ENCODE peak calls at places on chromosome 11, in ten cellular contexts. L, T, E, C, Y, K, Z, Q, W and R are unnamed samples.

GRCh38 chr11:39374963-39375698 is 2084.3 kb downstream of the LRRC4C start:
- DNase-seq in C (no peak), Q (no peak), Y (no peak), L (no peak), W (no peak), E (no peak), Z (no peak), T (peak; percentile 15), K (no peak), R (no peak)

GRCh38 chr11:80255021-80255420 is 814.2 kb upstream of the TENM4 start:
- DNase-seq in L (no peak), E (no peak), T (no peak), W (no peak), K (no peak), Y (no peak), C (no peak), Z (no peak), Q (no peak), R (no peak)

GRCh38 chr11:101090679-101091270 is 38.8 kb downstream of the PGR start:
- DNase-seq in E (no peak), Q (no peak), Y (no peak), K (no peak), W (no peak), T (no peak), C (no peak), Z (no peak), L (no peak), R (no peak)

GRCh38 chr11:102398297-102398696 is 51.3 kb downstream of the BIRC2 start:
- DNase-seq in E (no peak), Y (no peak), C (no peak), L (no peak), W (no peak), Q (no peak), Z (no peak), T (no peak), K (no peak), R (no peak)

GRCh38 chr11:66332371-66333219 is 3.6 kb downstream of the RIN1 start:
- DNase-seq in Y (no peak), K (no peak), T (no peak), Q (no peak), C (no peak), E (no peak), L (no peak), W (no peak), Z (no peak), R (no peak)

GRCh38 chr11:2383823-2384722 is 7.0 kb downstream of the CD81 start:
- DNase-seq in L (peak; percentile 60), K (peak; percentile 71), E (no peak), T (no peak), C (peak; percentile 18), Z (peak; percentile 41), W (no peak), Q (no peak), Y (peak; percentile 32), R (no peak)

GRCh38 chr11:126115253-126115540 is 52.5 kb upstream of the CDON start:
- DNase-seq in L (no peak), C (no peak), Q (no peak), Z (no peak), W (no peak), K (no peak), E (peak; percentile 73), Y (peak; percentile 57), T (no peak), R (no peak)

GRCh38 chr11:69308531-69308930 is 14.6 kb downstream of the MYEOV start:
- DNase-seq in E (no peak), L (no peak), W (no peak), Q (no peak), K (no peak), T (no peak), Z (no peak), C (no peak), Y (no peak), R (no peak)

GRCh38 chr11:64887757-64888405 is 9.5 kb upstream of the EHD1 start:
- DNase-seq in Q (peak; percentile 81), W (peak; percentile 94), Y (peak; percentile 86), L (peak; percentile 85), T (peak; percentile 58), C (peak; percentile 93), Z (peak; percentile 73), E (peak; percentile 82), K (peak; percentile 81), R (peak; percentile 94)

GRCh38 chr11:27423125-27423524 is 49.5 kb downstream of the LGR4 start:
- DNase-seq in Y (peak; percentile 53), L (no peak), C (no peak), T (no peak), K (no peak), W (peak; percentile 55), Q (no peak), E (no peak), Z (no peak), R (no peak)

GRCh38 chr11:117345039-117345438 is 17.4 kb downstream of the CEP164 start:
- DNase-seq in Y (no peak), W (no peak), L (no peak), K (no peak), T (no peak), E (no peak), C (no peak), Q (no peak), Z (no peak), R (no peak)

GRCh38 chr11:2867722-2868548 is 17.6 kb downstream of the CDKN1C start:
- DNase-seq in E (no peak), W (no peak), Z (no peak), K (no peak), Y (no peak), Q (no peak), T (no peak), L (no peak), C (no peak), R (no peak)

GRCh38 chr11:4164884-4165590 is 70.4 kb downstream of the RRM1 start:
- DNase-seq in Q (no peak), K (no peak), Y (no peak), Z (no peak), E (no peak), C (no peak), W (no peak), T (no peak), L (no peak), R (no peak)

GRCh38 chr11:12109591-12110196 is 696 bp upstream of the MICAL2 start:
- DNase-seq in K (no peak), Z (no peak), E (no peak), Q (no peak), T (no peak), C (peak; percentile 27), L (no peak), W (no peak), Y (no peak), R (peak; percentile 61)